ENCODE peak calls at places on chromosomes 5 and 9, in four cellular contexts. F, U, B and M are unnamed samples.

GRCh38 chr9:135255033-135255842 is 167.8 kb downstream of the OLFM1 start:
- DNase-seq in F (no peak), U (no peak), B (peak), M (no peak)

GRCh38 chr5:15521349-15521937 is 21.5 kb downstream of the FBXL7 start:
- DNase-seq in F (no peak), U (no peak), B (no peak), M (peak)

GRCh38 chr9:80932947-80933346 is 756.4 kb downstream of the TLE1 start:
- DNase-seq in F (no peak), U (no peak), B (no peak), M (no peak)

GRCh38 chr9:131237931-131238401 is 38.3 kb downstream of the FAM78A start:
- DNase-seq in F (no peak), U (peak), B (peak), M (no peak)

GRCh38 chr5:14337603-14338002 is 194.5 kb downstream of the TRIO start:
- DNase-seq in F (no peak), U (no peak), B (no peak), M (no peak)

GRCh38 chr5:140267201-140267540 is 35.7 kb downstream of the PFDN1 start:
- DNase-seq in F (no peak), U (no peak), B (no peak), M (no peak)

GRCh38 chr5:154646841-154647759 is 108.1 kb upstream of the LARP1 start:
- DNase-seq in F (no peak), U (peak), B (peak), M (no peak)

GRCh38 chr5:36403601-36404311 is 102.1 kb upstream of the RANBP3L start:
- DNase-seq in F (no peak), U (no peak), B (no peak), M (no peak)

GRCh38 chr5:35488055-35488454 is 129.6 kb upstream of the SPEF2 start:
- DNase-seq in F (no peak), U (no peak), B (no peak), M (no peak)

GRCh38 chr5:96051401-96051830 is 89.8 kb upstream of the ELL2 start:
- DNase-seq in F (no peak), U (no peak), B (no peak), M (no peak)

GRCh38 chr5:32690153-32690552 is 21.0 kb upstream of the NPR3 start:
- DNase-seq in F (no peak), U (no peak), B (no peak), M (no peak)

GRCh38 chr5:78109891-78110324 is 184.6 kb downstream of the AP3B1 start:
- DNase-seq in F (no peak), U (peak), B (no peak), M (no peak)

GRCh38 chr9:7813030-7813429 is 13.5 kb upstream of the DMAC1 start:
- DNase-seq in F (no peak), U (no peak), B (no peak), M (no peak)

GRCh38 chr9:134851015-134851414 is 29.6 kb upstream of the FCN2 start:
- DNase-seq in F (no peak), U (no peak), B (no peak), M (no peak)

GRCh38 chr5:135508496-135509005 is 27.2 kb downstream of the NEUROG1 start:
- DNase-seq in F (no peak), U (no peak), B (peak), M (no peak)

GRCh38 chr5:128857061-128857677 is 108.1 kb upstream of the SLC27A6 start:
- DNase-seq in F (no peak), U (no peak), B (no peak), M (no peak)

GRCh38 chr5:10674582-10674981 is 86.5 kb downstream of the DAP start:
- DNase-seq in F (no peak), U (no peak), B (no peak), M (no peak)

GRCh38 chr9:113155911-113156559 is 5.2 kb downstream of the SLC31A2 start:
- DNase-seq in F (no peak), U (no peak), B (no peak), M (no peak)

GRCh38 chr9:30293231-30293630 is 2091.2 kb upstream of the ACO1 start:
- DNase-seq in F (no peak), U (no peak), B (no peak), M (no peak)

GRCh38 chr9:119003218-119003617 is 366.0 kb downstream of the BRINP1 start:
- DNase-seq in F (no peak), U (no peak), B (no peak), M (no peak)

GRCh38 chr5:76867027-76867426 is 17.2 kb downstream of the S100Z start:
- DNase-seq in F (no peak), U (no peak), B (no peak), M (no peak)

GRCh38 chr5:93087326-93087725 is 493.7 kb downstream of the NR2F1-AS1 start:
- DNase-seq in F (no peak), U (no peak), B (no peak), M (no peak)

GRCh38 chr5:73531356-73531755 is 33.1 kb downstream of the BTF3 start:
- DNase-seq in F (no peak), U (no peak), B (no peak), M (peak)